ENCODE peak calls at places on chromosomes 11 and 22, in six cellular contexts. W, A, L, Q, X and E are unnamed samples.

GRCh38 chr22:23772315-23773246 is at the start of gene MMP11:
- DNase-seq in W (peak; percentile 28), A (no peak), L (peak; percentile 47), Q (no peak), X (peak; percentile 47), E (no peak)

GRCh38 chr11:16825091-16825490 is 86.6 kb downstream of the C11orf58 start:
- DNase-seq in W (no peak), A (no peak), L (no peak), Q (no peak), X (no peak), E (no peak)

GRCh38 chr11:94457118-94458029 is 36.3 kb downstream of the MRE11 start:
- DNase-seq in W (no peak), A (no peak), L (no peak), Q (no peak), X (no peak), E (no peak)

GRCh38 chr11:64007629-64008282 is 21.5 kb downstream of the OTUB1 start:
- DNase-seq in W (no peak), A (no peak), L (no peak), Q (peak; percentile 65), X (no peak), E (no peak)

GRCh38 chr11:46271875-46272815 is 5.3 kb upstream of the CREB3L1 start:
- DNase-seq in W (no peak), A (no peak), L (no peak), Q (no peak), X (no peak), E (no peak)

GRCh38 chr11:111735262-111736116 is 30.7 kb downstream of the PPP2R1B start:
- DNase-seq in W (no peak), A (no peak), L (no peak), Q (peak; percentile 97), X (no peak), E (no peak)

GRCh38 chr22:49524362-49524761 is 303.3 kb downstream of the BRD1 start:
- DNase-seq in W (no peak), A (no peak), L (no peak), Q (no peak), X (no peak), E (no peak)

GRCh38 chr11:64317325-64317960 is at the start of gene TRMT112:
- DNase-seq in W (peak; percentile 96), A (peak; percentile 95), L (peak; percentile 89), Q (peak; percentile 97), X (peak; percentile 84), E (peak; percentile 87)

GRCh38 chr11:45184640-45185039 is 38.2 kb downstream of the PRDM11 start:
- DNase-seq in W (no peak), A (no peak), L (no peak), Q (no peak), X (no peak), E (no peak)

GRCh38 chr11:62437616-62438015 is 18.8 kb downstream of the SCGB1A1 start:
- DNase-seq in W (no peak), A (no peak), L (no peak), Q (no peak), X (no peak), E (no peak)

GRCh38 chr22:38397189-38398097 is 57.6 kb downstream of the KCNJ4 start:
- DNase-seq in W (peak; percentile 36), A (no peak), L (no peak), Q (peak; percentile 11), X (no peak), E (peak; percentile 49)

GRCh38 chr11:1870326-1870696 is 17.4 kb downstream of the LSP1 start:
- DNase-seq in W (no peak), A (no peak), L (no peak), Q (no peak), X (no peak), E (no peak)

GRCh38 chr11:66619080-66619554 is 2.7 kb downstream of the RBM14 start:
- DNase-seq in W (peak; percentile 77), A (no peak), L (no peak), Q (peak; percentile 93), X (no peak), E (peak; percentile 41)

GRCh38 chr11:75514596-75514995 is 11.1 kb downstream of the GDPD5 start:
- DNase-seq in W (no peak), A (no peak), L (no peak), Q (no peak), X (no peak), E (no peak)

GRCh38 chr11:125532668-125533067 is 36.6 kb upstream of the FEZ1 start:
- DNase-seq in W (no peak), A (no peak), L (no peak), Q (no peak), X (no peak), E (no peak)

GRCh38 chr11:120183701-120184141 is 27.1 kb upstream of the OAF start:
- DNase-seq in W (no peak), A (no peak), L (no peak), Q (no peak), X (no peak), E (no peak)

GRCh38 chr11:26769027-26769426 is 47.2 kb upstream of the SLC5A12 start:
- DNase-seq in W (no peak), A (no peak), L (no peak), Q (no peak), X (no peak), E (no peak)

GRCh38 chr22:27212081-27212480 is 554.7 kb downstream of the MIAT start:
- DNase-seq in W (no peak), A (no peak), L (no peak), Q (no peak), X (no peak), E (no peak)

GRCh38 chr11:127651175-127651887 is 650.8 kb upstream of the KIRREL3 start:
- DNase-seq in W (no peak), A (no peak), L (no peak), Q (peak; percentile 4), X (no peak), E (no peak)

GRCh38 chr22:19984201-19984753 is 32.3 kb downstream of the ARVCF start:
- DNase-seq in W (no peak), A (no peak), L (no peak), Q (peak; percentile 47), X (no peak), E (no peak)

GRCh38 chr11:50267851-50268250 is 235.2 kb downstream of the OR4C45 start:
- DNase-seq in W (no peak), A (no peak), L (no peak), Q (no peak), X (no peak), E (no peak)

GRCh38 chr11:90630176-90630575 is 407.3 kb upstream of the CHORDC1 start:
- DNase-seq in W (no peak), A (no peak), L (no peak), Q (no peak), X (no peak), E (no peak)

GRCh38 chr11:121191787-121192186 is 90.7 kb downstream of the TECTA start:
- DNase-seq in W (no peak), A (no peak), L (no peak), Q (no peak), X (no peak), E (no peak)